ENCODE peak calls at places on chromosome 21, in five cellular contexts. S is fibroblast of mammary gland, G is HFF-Myc, B is fibroblast of lung, K is thyroid gland. C is an unnamed sample.

GRCh38 chr21:35850542-35851103 is 209.7 kb downstream of the SETD4 start:
- DNase-seq in G (no peak), K (no peak), B (no peak), S (peak; percentile 43), C (no peak)

GRCh38 chr21:39676054-39676771 is 63.5 kb downstream of the B3GALT5 start:
- DNase-seq in K (peak; percentile 56), B (peak; percentile 78), G (no peak), S (peak; percentile 19), C (peak; percentile 41)

GRCh38 chr21:25313891-25314646 is 293.2 kb downstream of the MRPL39 start:
- DNase-seq in G (no peak), B (peak; percentile 42), K (no peak), S (peak; percentile 66), C (peak; percentile 18)

GRCh38 chr21:42524341-42525227 is 10.9 kb downstream of the SLC37A1 start:
- DNase-seq in K (peak; percentile 91), S (peak; percentile 52), G (peak; percentile 21), B (peak; percentile 56), C (peak; percentile 15)

GRCh38 chr21:36047139-36047538 is 13.2 kb downstream of the SETD4 start:
- DNase-seq in S (no peak), B (no peak), G (no peak), K (no peak), C (no peak)

GRCh38 chr21:35048183-35048601 is 910 bp downstream of the RUNX1 start:
- DNase-seq in G (peak; percentile 5), S (no peak), K (no peak), B (peak; percentile 43), C (no peak)

GRCh38 chr21:36784942-36785341 is 86.0 kb downstream of the SIM2 start:
- DNase-seq in K (no peak), G (no peak), B (no peak), S (no peak), C (no peak)

GRCh38 chr21:41071410-41071809 is 96.5 kb upstream of the BACE2 start:
- DNase-seq in G (no peak), B (no peak), K (no peak), S (no peak), C (no peak)

GRCh38 chr21:29737188-29737587 is 202.6 kb downstream of the GRIK1 start:
- DNase-seq in G (no peak), S (no peak), B (no peak), K (no peak), C (no peak)

GRCh38 chr21:42361286-42361685 is 5.0 kb downstream of the TFF1 start:
- DNase-seq in K (no peak), S (no peak), B (no peak), G (no peak), C (no peak)

GRCh38 chr21:41947596-41948403 is 6.0 kb downstream of the C2CD2 start:
- DNase-seq in S (peak; percentile 81), K (no peak), B (peak; percentile 53), G (no peak), C (no peak)

GRCh38 chr21:27250386-27250785 is 283.5 kb upstream of the ADAMTS5 start:
- DNase-seq in K (no peak), B (no peak), S (no peak), G (no peak), C (no peak)

GRCh38 chr21:42463861-42464515 is 32.0 kb downstream of the RSPH1 start:
- DNase-seq in B (peak; percentile 61), K (no peak), G (no peak), S (peak; percentile 69), C (peak; percentile 64)

GRCh38 chr21:42219606-42220137 is 732 bp downstream of the ABCG1 start:
- DNase-seq in B (peak; percentile 5), S (no peak), K (peak; percentile 9), G (no peak), C (no peak)

GRCh38 chr21:41975391-41976272 is 21.8 kb upstream of the C2CD2 start:
- DNase-seq in G (no peak), K (no peak), S (no peak), B (no peak), C (no peak)

GRCh38 chr21:20943476-20944085 is 54.6 kb upstream of the NCAM2 start:
- DNase-seq in B (no peak), G (no peak), K (no peak), S (no peak), C (no peak)

GRCh38 chr21:31181089-31181757 is 142.9 kb upstream of the KRTAP19-8 start:
- DNase-seq in K (no peak), S (no peak), G (no peak), B (no peak), C (no peak)

GRCh38 chr21:43273016-43273707 is 104.4 kb downstream of the CRYAA start:
- DNase-seq in G (no peak), S (no peak), B (no peak), K (no peak), C (no peak)

GRCh38 chr21:22885614-22886013 is 1887.4 kb downstream of the NCAM2 start:
- DNase-seq in B (no peak), S (no peak), K (no peak), G (no peak), C (no peak)

GRCh38 chr21:20996421-20997307 is 1.5 kb upstream of the NCAM2 start:
- DNase-seq in B (peak; percentile 70), K (peak; percentile 3), G (no peak), S (no peak), C (no peak)

GRCh38 chr21:27703806-27704205 is 736.9 kb upstream of the ADAMTS5 start:
- DNase-seq in B (no peak), S (peak; percentile 60), K (no peak), G (peak; percentile 36), C (no peak)

GRCh38 chr21:21196087-21196486 is 197.9 kb downstream of the NCAM2 start:
- DNase-seq in G (no peak), S (peak; percentile 58), B (peak; percentile 77), K (no peak), C (peak; percentile 27)

GRCh38 chr21:25822981-25823380 is 88.2 kb downstream of the GABPA start:
- DNase-seq in B (no peak), S (no peak), K (no peak), G (no peak), C (no peak)

DNA sequence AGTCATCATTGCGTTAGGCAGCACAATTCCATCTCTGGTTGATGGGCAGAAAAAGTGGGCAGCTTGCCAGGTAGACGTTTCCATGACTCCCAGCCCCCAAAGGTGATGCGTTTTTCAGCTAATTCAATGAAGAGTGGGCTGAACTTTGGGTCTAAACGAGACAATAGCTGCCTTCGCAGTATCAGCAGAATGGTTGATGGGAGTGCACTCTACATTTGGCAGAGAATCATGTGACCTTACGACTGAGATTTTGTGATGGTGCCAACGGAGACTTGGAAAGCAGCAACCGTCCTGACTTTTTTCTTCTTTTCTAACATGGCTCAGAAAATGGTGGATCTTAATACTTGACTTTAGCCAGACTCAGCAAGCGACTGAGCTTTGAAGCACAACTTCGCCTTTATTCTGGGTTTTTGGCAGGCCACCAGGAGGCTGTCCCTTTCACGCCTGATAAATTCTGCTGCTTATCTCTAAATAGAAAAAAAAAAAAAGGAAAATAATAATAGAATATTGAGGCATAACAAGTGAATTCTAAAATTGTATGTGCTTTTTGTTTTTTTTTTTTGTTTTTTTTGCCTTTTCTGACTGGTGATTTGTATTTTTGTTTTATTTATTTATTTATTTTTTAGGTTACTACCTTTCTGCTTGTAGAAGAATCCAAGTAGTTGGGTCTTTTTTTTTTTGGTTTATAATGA is 804.8 kb downstream of the USP25 start:
- DNase-seq in S (peak; percentile 87), B (peak; percentile 89), K (peak; percentile 89), G (peak; percentile 39), C (no peak)
- TF ChIP-seq CTCF in S (no peak), B (no peak), K (no peak), G (no peak), C (no peak)

GRCh38 chr21:45892156-45892919 is 89.2 kb upstream of the COL6A1 start:
- DNase-seq in S (no peak), B (no peak), K (no peak), G (no peak), C (no peak)
- H3K4me3 ChIP-seq in S (no peak overlapping the region), B (no peak overlapping the region), K (no peak overlapping the region), G (no peak overlapping the region), C (no peak overlapping the region)

GRCh38 chr21:45542242-45542666 is at the start of gene SLC19A1:
- DNase-seq in S (peak; percentile 47), K (peak; percentile 53), B (peak; percentile 47), G (no peak), C (no peak)
- TF ChIP-seq CTCF in S (no peak), K (no peak), B (peak; percentile 22), G (peak; percentile 10), C (peak; percentile 23)

DNA sequence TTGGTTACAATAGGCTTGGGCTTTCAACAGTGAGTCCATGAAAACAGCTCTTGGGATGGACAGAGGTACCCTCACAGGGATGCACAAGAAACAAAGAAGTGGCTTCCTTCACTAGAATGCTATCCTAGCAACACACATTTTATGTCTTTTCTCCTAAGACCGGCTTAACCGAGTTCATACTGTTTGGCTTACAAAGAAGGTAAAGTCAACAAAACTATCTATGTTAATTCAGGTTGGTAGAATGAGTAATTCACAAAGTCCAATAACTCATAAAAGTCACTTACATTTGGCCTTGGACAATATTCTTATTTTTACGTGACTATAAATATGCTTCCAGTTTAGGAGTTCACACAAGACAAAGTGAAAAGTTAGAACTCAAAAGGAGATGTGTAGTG is 9.0 kb downstream of the ERG start:
- DNase-seq in G (no peak), B (no peak), S (no peak), K (no peak), C (no peak)
- H3K4me3 ChIP-seq in G (no peak overlapping the region), B (no peak overlapping the region), S (no peak overlapping the region), K (no peak overlapping the region), C (no peak overlapping the region)

GRCh38 chr21:18387994-18388393 is 15.6 kb downstream of the TMPRSS15 start:
- DNase-seq in S (no peak), K (no peak), G (no peak), B (no peak), C (no peak)
- TF ChIP-seq CTCF in S (no peak), K (no peak), G (no peak), B (no peak), C (peak; percentile 10)

DNA sequence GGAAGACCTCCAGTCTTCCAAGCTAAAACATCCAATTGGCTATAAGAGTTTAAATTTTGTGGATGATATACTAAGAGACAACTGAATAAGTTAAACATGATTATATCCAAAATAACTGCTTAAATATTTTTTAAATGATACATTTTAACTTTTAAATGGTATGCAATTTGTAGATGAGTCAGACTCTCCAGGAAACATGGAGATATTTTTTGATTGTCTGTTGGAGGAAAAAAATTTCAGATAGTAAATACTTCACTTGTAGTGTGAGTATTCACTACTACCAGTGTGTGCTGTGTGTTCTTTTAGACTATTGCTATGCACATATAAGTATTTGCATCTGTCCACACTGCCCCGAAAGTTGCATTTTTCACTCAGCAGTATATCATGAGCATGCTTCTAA is 91.1 kb downstream of the USP25 start:
- DNase-seq in B (peak; percentile 36), K (no peak), S (no peak), G (no peak), C (no peak)
- H3K4me3 ChIP-seq in B (no peak overlapping the region), K (no peak overlapping the region), S (no peak overlapping the region), G (no peak overlapping the region), C (no peak overlapping the region)

GRCh38 chr21:33374874-33375644 is 28.2 kb upstream of the IFNGR2 start:
- DNase-seq in G (no peak), K (no peak), B (no peak), S (no peak), C (no peak)
- TF ChIP-seq CTCF in G (no peak), K (no peak), B (no peak), S (no peak), C (no peak)

GRCh38 chr21:45981641-45982255 is at the start of gene COL6A1:
- DNase-seq in K (peak; percentile 73), S (peak; percentile 68), B (peak; percentile 66), G (no peak), C (no peak)
- H3K4me3 ChIP-seq in K (peak within 1 kb of the TSS; percentile 59), S (peak within 1 kb of the TSS; percentile 80), B (peak within 1 kb of the TSS; percentile 76), G (peak within 1 kb of the TSS; percentile 98), C (peak within 1 kb of the TSS; percentile 99)

C was measured in brain microvascular endothelial cell.